ENCODE peak calls at places on chromosomes 1 and 21, in ten cellular contexts. One of them, this sample, is unnamed.

GRCh38 chr1:32933742-32934322 is 30.8 kb downstream of the RNF19B start:
- DNase-seq in stimulated activated effector memory CD8-positive, alpha-beta T cell treated with anti-CD3 and anti-CD28 coated beads, Interleukin-12 subunit alpha, Interleukin-12 subunit beta, amount 100 ng/mL, for 72 hours: no peak
- DNase-seq in AG09319: no peak
- DNase-seq in heart left ventricle: no peak
- DNase-seq in putamen: no peak
- DNase-seq in stimulated activated CD4-positive, alpha-beta T cell treated with anti-CD3 and anti-CD28 coated beads, TNF-alpha, amount 100 ng/mL, for 4 hours: no peak
- DNase-seq in GM04504: no peak
- DNase-seq in lung: no peak
- DNase-seq in NCI-H524: no peak
- DNase-seq in RPMI8226: no peak
- DNase-seq in this sample: no peak

GRCh38 chr1:31742462-31743212 is 21.5 kb downstream of the ADGRB2 start:
- DNase-seq in stimulated activated effector memory CD8-positive, alpha-beta T cell treated with anti-CD3 and anti-CD28 coated beads, Interleukin-12 subunit alpha, Interleukin-12 subunit beta, amount 100 ng/mL, for 72 hours: no peak
- DNase-seq in AG09319: no peak
- DNase-seq in heart left ventricle: no peak
- DNase-seq in putamen: no peak
- DNase-seq in stimulated activated CD4-positive, alpha-beta T cell treated with anti-CD3 and anti-CD28 coated beads, TNF-alpha, amount 100 ng/mL, for 4 hours: no peak
- DNase-seq in GM04504: no peak
- DNase-seq in lung: no peak
- DNase-seq in NCI-H524: no peak
- DNase-seq in RPMI8226: no peak
- DNase-seq in this sample: no peak

GRCh38 chr1:150979723-150980056 is 2.4 kb upstream of the ANXA9 start:
- DNase-seq in stimulated activated effector memory CD8-positive, alpha-beta T cell treated with anti-CD3 and anti-CD28 coated beads, Interleukin-12 subunit alpha, Interleukin-12 subunit beta, amount 100 ng/mL, for 72 hours: no peak
- DNase-seq in AG09319: no peak
- DNase-seq in heart left ventricle: no peak
- DNase-seq in putamen: no peak
- DNase-seq in stimulated activated CD4-positive, alpha-beta T cell treated with anti-CD3 and anti-CD28 coated beads, TNF-alpha, amount 100 ng/mL, for 4 hours: no peak
- DNase-seq in GM04504: no peak
- DNase-seq in lung: no peak
- DNase-seq in NCI-H524: no peak
- DNase-seq in RPMI8226: no peak
- DNase-seq in this sample: no peak

GRCh38 chr1:13682443-13682842 is 17.5 kb upstream of the PRDM2 start:
- DNase-seq in stimulated activated effector memory CD8-positive, alpha-beta T cell treated with anti-CD3 and anti-CD28 coated beads, Interleukin-12 subunit alpha, Interleukin-12 subunit beta, amount 100 ng/mL, for 72 hours: no peak
- DNase-seq in AG09319: no peak
- DNase-seq in heart left ventricle: no peak
- DNase-seq in putamen: no peak
- DNase-seq in stimulated activated CD4-positive, alpha-beta T cell treated with anti-CD3 and anti-CD28 coated beads, TNF-alpha, amount 100 ng/mL, for 4 hours: no peak
- DNase-seq in GM04504: no peak
- DNase-seq in lung: no peak
- DNase-seq in NCI-H524: peak
- DNase-seq in RPMI8226: no peak
- DNase-seq in this sample: no peak

GRCh38 chr1:31010081-31010989 is 55.2 kb downstream of the PUM1 start:
- DNase-seq in stimulated activated effector memory CD8-positive, alpha-beta T cell treated with anti-CD3 and anti-CD28 coated beads, Interleukin-12 subunit alpha, Interleukin-12 subunit beta, amount 100 ng/mL, for 72 hours: peak
- DNase-seq in AG09319: no peak
- DNase-seq in heart left ventricle: no peak
- DNase-seq in putamen: no peak
- DNase-seq in stimulated activated CD4-positive, alpha-beta T cell treated with anti-CD3 and anti-CD28 coated beads, TNF-alpha, amount 100 ng/mL, for 4 hours: no peak
- DNase-seq in GM04504: no peak
- DNase-seq in lung: no peak
- DNase-seq in NCI-H524: peak
- DNase-seq in RPMI8226: no peak
- DNase-seq in this sample: no peak

GRCh38 chr1:11719313-11720032 is 16.5 kb upstream of the AGTRAP start:
- DNase-seq in stimulated activated effector memory CD8-positive, alpha-beta T cell treated with anti-CD3 and anti-CD28 coated beads, Interleukin-12 subunit alpha, Interleukin-12 subunit beta, amount 100 ng/mL, for 72 hours: peak
- DNase-seq in AG09319: no peak
- DNase-seq in heart left ventricle: peak
- DNase-seq in putamen: peak
- DNase-seq in stimulated activated CD4-positive, alpha-beta T cell treated with anti-CD3 and anti-CD28 coated beads, TNF-alpha, amount 100 ng/mL, for 4 hours: peak
- DNase-seq in GM04504: no peak
- DNase-seq in lung: peak
- DNase-seq in NCI-H524: peak
- DNase-seq in RPMI8226: peak
- DNase-seq in this sample: peak

GRCh38 chr1:234504969-234505773 is 26.2 kb upstream of the TARBP1 start:
- DNase-seq in stimulated activated effector memory CD8-positive, alpha-beta T cell treated with anti-CD3 and anti-CD28 coated beads, Interleukin-12 subunit alpha, Interleukin-12 subunit beta, amount 100 ng/mL, for 72 hours: no peak
- DNase-seq in AG09319: no peak
- DNase-seq in heart left ventricle: no peak
- DNase-seq in putamen: no peak
- DNase-seq in stimulated activated CD4-positive, alpha-beta T cell treated with anti-CD3 and anti-CD28 coated beads, TNF-alpha, amount 100 ng/mL, for 4 hours: no peak
- DNase-seq in GM04504: no peak
- DNase-seq in lung: no peak
- DNase-seq in NCI-H524: no peak
- DNase-seq in RPMI8226: no peak
- DNase-seq in this sample: no peak

GRCh38 chr1:198529414-198529813 is 11.1 kb downstream of the ATP6V1G3 start:
- DNase-seq in stimulated activated effector memory CD8-positive, alpha-beta T cell treated with anti-CD3 and anti-CD28 coated beads, Interleukin-12 subunit alpha, Interleukin-12 subunit beta, amount 100 ng/mL, for 72 hours: no peak
- DNase-seq in AG09319: peak
- DNase-seq in heart left ventricle: no peak
- DNase-seq in putamen: no peak
- DNase-seq in stimulated activated CD4-positive, alpha-beta T cell treated with anti-CD3 and anti-CD28 coated beads, TNF-alpha, amount 100 ng/mL, for 4 hours: no peak
- DNase-seq in GM04504: peak
- DNase-seq in lung: no peak
- DNase-seq in NCI-H524: peak
- DNase-seq in RPMI8226: peak
- DNase-seq in this sample: peak

GRCh38 chr1:220711086-220711809 is 21.1 kb downstream of the C1orf115 start:
- DNase-seq in stimulated activated effector memory CD8-positive, alpha-beta T cell treated with anti-CD3 and anti-CD28 coated beads, Interleukin-12 subunit alpha, Interleukin-12 subunit beta, amount 100 ng/mL, for 72 hours: peak
- DNase-seq in AG09319: no peak
- DNase-seq in heart left ventricle: no peak
- DNase-seq in putamen: no peak
- DNase-seq in stimulated activated CD4-positive, alpha-beta T cell treated with anti-CD3 and anti-CD28 coated beads, TNF-alpha, amount 100 ng/mL, for 4 hours: no peak
- DNase-seq in GM04504: no peak
- DNase-seq in lung: no peak
- DNase-seq in NCI-H524: no peak
- DNase-seq in RPMI8226: peak
- DNase-seq in this sample: no peak

GRCh38 chr1:108199231-108199657 is 899 bp downstream of the SLC25A24 start:
- DNase-seq in stimulated activated effector memory CD8-positive, alpha-beta T cell treated with anti-CD3 and anti-CD28 coated beads, Interleukin-12 subunit alpha, Interleukin-12 subunit beta, amount 100 ng/mL, for 72 hours: no peak
- DNase-seq in AG09319: no peak
- DNase-seq in heart left ventricle: peak
- DNase-seq in putamen: no peak
- DNase-seq in stimulated activated CD4-positive, alpha-beta T cell treated with anti-CD3 and anti-CD28 coated beads, TNF-alpha, amount 100 ng/mL, for 4 hours: no peak
- DNase-seq in GM04504: peak
- DNase-seq in lung: no peak
- DNase-seq in NCI-H524: peak
- DNase-seq in RPMI8226: peak
- DNase-seq in this sample: peak

GRCh38 chr1:31751822-31752241 is 12.3 kb downstream of the ADGRB2 start:
- DNase-seq in stimulated activated effector memory CD8-positive, alpha-beta T cell treated with anti-CD3 and anti-CD28 coated beads, Interleukin-12 subunit alpha, Interleukin-12 subunit beta, amount 100 ng/mL, for 72 hours: no peak
- DNase-seq in AG09319: no peak
- DNase-seq in heart left ventricle: no peak
- DNase-seq in putamen: no peak
- DNase-seq in stimulated activated CD4-positive, alpha-beta T cell treated with anti-CD3 and anti-CD28 coated beads, TNF-alpha, amount 100 ng/mL, for 4 hours: no peak
- DNase-seq in GM04504: no peak
- DNase-seq in lung: no peak
- DNase-seq in NCI-H524: no peak
- DNase-seq in RPMI8226: peak
- DNase-seq in this sample: no peak

GRCh38 chr1:183210678-183211077 is 24.6 kb downstream of the LAMC2 start:
- DNase-seq in stimulated activated effector memory CD8-positive, alpha-beta T cell treated with anti-CD3 and anti-CD28 coated beads, Interleukin-12 subunit alpha, Interleukin-12 subunit beta, amount 100 ng/mL, for 72 hours: no peak
- DNase-seq in AG09319: no peak
- DNase-seq in heart left ventricle: no peak
- DNase-seq in putamen: no peak
- DNase-seq in stimulated activated CD4-positive, alpha-beta T cell treated with anti-CD3 and anti-CD28 coated beads, TNF-alpha, amount 100 ng/mL, for 4 hours: no peak
- DNase-seq in GM04504: no peak
- DNase-seq in lung: no peak
- DNase-seq in NCI-H524: peak
- DNase-seq in RPMI8226: no peak
- DNase-seq in this sample: no peak

GRCh38 chr1:115980998-115981993 is 5.0 kb downstream of the SLC22A15 start:
- DNase-seq in stimulated activated effector memory CD8-positive, alpha-beta T cell treated with anti-CD3 and anti-CD28 coated beads, Interleukin-12 subunit alpha, Interleukin-12 subunit beta, amount 100 ng/mL, for 72 hours: peak
- DNase-seq in AG09319: peak
- DNase-seq in heart left ventricle: no peak
- DNase-seq in putamen: peak
- DNase-seq in stimulated activated CD4-positive, alpha-beta T cell treated with anti-CD3 and anti-CD28 coated beads, TNF-alpha, amount 100 ng/mL, for 4 hours: no peak
- DNase-seq in GM04504: no peak
- DNase-seq in lung: no peak
- DNase-seq in NCI-H524: peak
- DNase-seq in RPMI8226: peak
- DNase-seq in this sample: peak

GRCh38 chr21:42202321-42202720 is 16.6 kb upstream of the ABCG1 start:
- DNase-seq in stimulated activated effector memory CD8-positive, alpha-beta T cell treated with anti-CD3 and anti-CD28 coated beads, Interleukin-12 subunit alpha, Interleukin-12 subunit beta, amount 100 ng/mL, for 72 hours: peak
- DNase-seq in AG09319: no peak
- DNase-seq in heart left ventricle: no peak
- DNase-seq in putamen: peak
- DNase-seq in stimulated activated CD4-positive, alpha-beta T cell treated with anti-CD3 and anti-CD28 coated beads, TNF-alpha, amount 100 ng/mL, for 4 hours: no peak
- DNase-seq in GM04504: no peak
- DNase-seq in lung: no peak
- DNase-seq in NCI-H524: no peak
- DNase-seq in RPMI8226: no peak
- DNase-seq in this sample: no peak

GRCh38 chr21:25186278-25186677 is 421.0 kb downstream of the MRPL39 start:
- DNase-seq in stimulated activated effector memory CD8-positive, alpha-beta T cell treated with anti-CD3 and anti-CD28 coated beads, Interleukin-12 subunit alpha, Interleukin-12 subunit beta, amount 100 ng/mL, for 72 hours: no peak
- DNase-seq in AG09319: no peak
- DNase-seq in heart left ventricle: no peak
- DNase-seq in putamen: no peak
- DNase-seq in stimulated activated CD4-positive, alpha-beta T cell treated with anti-CD3 and anti-CD28 coated beads, TNF-alpha, amount 100 ng/mL, for 4 hours: no peak
- DNase-seq in GM04504: no peak
- DNase-seq in lung: no peak
- DNase-seq in NCI-H524: no peak
- DNase-seq in RPMI8226: no peak
- DNase-seq in this sample: no peak

GRCh38 chr21:23130308-23130707 is 2132.1 kb downstream of the NCAM2 start:
- DNase-seq in stimulated activated effector memory CD8-positive, alpha-beta T cell treated with anti-CD3 and anti-CD28 coated beads, Interleukin-12 subunit alpha, Interleukin-12 subunit beta, amount 100 ng/mL, for 72 hours: no peak
- DNase-seq in AG09319: no peak
- DNase-seq in heart left ventricle: no peak
- DNase-seq in putamen: no peak
- DNase-seq in stimulated activated CD4-positive, alpha-beta T cell treated with anti-CD3 and anti-CD28 coated beads, TNF-alpha, amount 100 ng/mL, for 4 hours: no peak
- DNase-seq in GM04504: no peak
- DNase-seq in lung: no peak
- DNase-seq in NCI-H524: no peak
- DNase-seq in RPMI8226: no peak
- DNase-seq in this sample: no peak

GRCh38 chr1:54610048-54610447 is 13.3 kb downstream of the FAM151A start:
- DNase-seq in stimulated activated effector memory CD8-positive, alpha-beta T cell treated with anti-CD3 and anti-CD28 coated beads, Interleukin-12 subunit alpha, Interleukin-12 subunit beta, amount 100 ng/mL, for 72 hours: no peak
- DNase-seq in AG09319: no peak
- DNase-seq in heart left ventricle: no peak
- DNase-seq in putamen: no peak
- DNase-seq in stimulated activated CD4-positive, alpha-beta T cell treated with anti-CD3 and anti-CD28 coated beads, TNF-alpha, amount 100 ng/mL, for 4 hours: no peak
- DNase-seq in GM04504: no peak
- DNase-seq in lung: no peak
- DNase-seq in NCI-H524: no peak
- DNase-seq in RPMI8226: no peak
- DNase-seq in this sample: no peak

GRCh38 chr1:160045653-160046052 is 13.9 kb upstream of the PIGM start:
- DNase-seq in stimulated activated effector memory CD8-positive, alpha-beta T cell treated with anti-CD3 and anti-CD28 coated beads, Interleukin-12 subunit alpha, Interleukin-12 subunit beta, amount 100 ng/mL, for 72 hours: no peak
- DNase-seq in AG09319: no peak
- DNase-seq in heart left ventricle: no peak
- DNase-seq in putamen: no peak
- DNase-seq in stimulated activated CD4-positive, alpha-beta T cell treated with anti-CD3 and anti-CD28 coated beads, TNF-alpha, amount 100 ng/mL, for 4 hours: no peak
- DNase-seq in GM04504: no peak
- DNase-seq in lung: no peak
- DNase-seq in NCI-H524: no peak
- DNase-seq in RPMI8226: no peak
- DNase-seq in this sample: no peak

GRCh38 chr1:235597867-235598553 is 51.6 kb downstream of the GNG4 start:
- DNase-seq in stimulated activated effector memory CD8-positive, alpha-beta T cell treated with anti-CD3 and anti-CD28 coated beads, Interleukin-12 subunit alpha, Interleukin-12 subunit beta, amount 100 ng/mL, for 72 hours: no peak
- DNase-seq in AG09319: no peak
- DNase-seq in heart left ventricle: no peak
- DNase-seq in putamen: no peak
- DNase-seq in stimulated activated CD4-positive, alpha-beta T cell treated with anti-CD3 and anti-CD28 coated beads, TNF-alpha, amount 100 ng/mL, for 4 hours: no peak
- DNase-seq in GM04504: peak
- DNase-seq in lung: no peak
- DNase-seq in NCI-H524: peak
- DNase-seq in RPMI8226: peak
- DNase-seq in this sample: peak

GRCh38 chr1:67892451-67893125 is 59.3 kb upstream of the GNG12 start:
- DNase-seq in stimulated activated effector memory CD8-positive, alpha-beta T cell treated with anti-CD3 and anti-CD28 coated beads, Interleukin-12 subunit alpha, Interleukin-12 subunit beta, amount 100 ng/mL, for 72 hours: no peak
- DNase-seq in AG09319: no peak
- DNase-seq in heart left ventricle: no peak
- DNase-seq in putamen: no peak
- DNase-seq in stimulated activated CD4-positive, alpha-beta T cell treated with anti-CD3 and anti-CD28 coated beads, TNF-alpha, amount 100 ng/mL, for 4 hours: no peak
- DNase-seq in GM04504: no peak
- DNase-seq in lung: no peak
- DNase-seq in NCI-H524: no peak
- DNase-seq in RPMI8226: no peak
- DNase-seq in this sample: no peak

GRCh38 chr1:207826557-207827487 is 75.0 kb downstream of the CD46 start:
- DNase-seq in stimulated activated effector memory CD8-positive, alpha-beta T cell treated with anti-CD3 and anti-CD28 coated beads, Interleukin-12 subunit alpha, Interleukin-12 subunit beta, amount 100 ng/mL, for 72 hours: no peak
- DNase-seq in AG09319: no peak
- DNase-seq in heart left ventricle: no peak
- DNase-seq in putamen: no peak
- DNase-seq in stimulated activated CD4-positive, alpha-beta T cell treated with anti-CD3 and anti-CD28 coated beads, TNF-alpha, amount 100 ng/mL, for 4 hours: no peak
- DNase-seq in GM04504: no peak
- DNase-seq in lung: peak
- DNase-seq in NCI-H524: no peak
- DNase-seq in RPMI8226: no peak
- DNase-seq in this sample: no peak

GRCh38 chr1:248585266-248585665 is 10.7 kb upstream of the OR2T34 start:
- DNase-seq in stimulated activated effector memory CD8-positive, alpha-beta T cell treated with anti-CD3 and anti-CD28 coated beads, Interleukin-12 subunit alpha, Interleukin-12 subunit beta, amount 100 ng/mL, for 72 hours: no peak
- DNase-seq in AG09319: no peak
- DNase-seq in heart left ventricle: no peak
- DNase-seq in putamen: no peak
- DNase-seq in stimulated activated CD4-positive, alpha-beta T cell treated with anti-CD3 and anti-CD28 coated beads, TNF-alpha, amount 100 ng/mL, for 4 hours: no peak
- DNase-seq in GM04504: no peak
- DNase-seq in lung: no peak
- DNase-seq in NCI-H524: no peak
- DNase-seq in RPMI8226: no peak
- DNase-seq in this sample: no peak

GRCh38 chr1:210722410-210723081 is 393.8 kb downstream of the HHAT start:
- DNase-seq in stimulated activated effector memory CD8-positive, alpha-beta T cell treated with anti-CD3 and anti-CD28 coated beads, Interleukin-12 subunit alpha, Interleukin-12 subunit beta, amount 100 ng/mL, for 72 hours: no peak
- DNase-seq in AG09319: no peak
- DNase-seq in heart left ventricle: no peak
- DNase-seq in putamen: no peak
- DNase-seq in stimulated activated CD4-positive, alpha-beta T cell treated with anti-CD3 and anti-CD28 coated beads, TNF-alpha, amount 100 ng/mL, for 4 hours: no peak
- DNase-seq in GM04504: no peak
- DNase-seq in lung: no peak
- DNase-seq in NCI-H524: no peak
- DNase-seq in RPMI8226: no peak
- DNase-seq in this sample: no peak

GRCh38 chr1:5895446-5896406 is 96.5 kb downstream of the NPHP4 start:
- DNase-seq in stimulated activated effector memory CD8-positive, alpha-beta T cell treated with anti-CD3 and anti-CD28 coated beads, Interleukin-12 subunit alpha, Interleukin-12 subunit beta, amount 100 ng/mL, for 72 hours: no peak
- DNase-seq in AG09319: no peak
- DNase-seq in heart left ventricle: no peak
- DNase-seq in putamen: no peak
- DNase-seq in stimulated activated CD4-positive, alpha-beta T cell treated with anti-CD3 and anti-CD28 coated beads, TNF-alpha, amount 100 ng/mL, for 4 hours: no peak
- DNase-seq in GM04504: no peak
- DNase-seq in lung: no peak
- DNase-seq in NCI-H524: no peak
- DNase-seq in RPMI8226: no peak
- DNase-seq in this sample: no peak

GRCh38 chr1:62688687-62689085 is 500 bp upstream of the DOCK7 start:
- DNase-seq in stimulated activated effector memory CD8-positive, alpha-beta T cell treated with anti-CD3 and anti-CD28 coated beads, Interleukin-12 subunit alpha, Interleukin-12 subunit beta, amount 100 ng/mL, for 72 hours: no peak
- DNase-seq in AG09319: no peak
- DNase-seq in heart left ventricle: no peak
- DNase-seq in putamen: no peak
- DNase-seq in stimulated activated CD4-positive, alpha-beta T cell treated with anti-CD3 and anti-CD28 coated beads, TNF-alpha, amount 100 ng/mL, for 4 hours: no peak
- DNase-seq in GM04504: no peak
- DNase-seq in lung: no peak
- DNase-seq in NCI-H524: peak
- DNase-seq in RPMI8226: peak
- DNase-seq in this sample: no peak

GRCh38 chr1:225919906-225920305 is 4.1 kb downstream of the PYCR2 start:
- DNase-seq in stimulated activated effector memory CD8-positive, alpha-beta T cell treated with anti-CD3 and anti-CD28 coated beads, Interleukin-12 subunit alpha, Interleukin-12 subunit beta, amount 100 ng/mL, for 72 hours: no peak
- DNase-seq in AG09319: peak
- DNase-seq in heart left ventricle: peak
- DNase-seq in putamen: peak
- DNase-seq in stimulated activated CD4-positive, alpha-beta T cell treated with anti-CD3 and anti-CD28 coated beads, TNF-alpha, amount 100 ng/mL, for 4 hours: no peak
- DNase-seq in GM04504: peak
- DNase-seq in lung: peak
- DNase-seq in NCI-H524: no peak
- DNase-seq in RPMI8226: peak
- DNase-seq in this sample: no peak

GRCh38 chr1:153526132-153526543 is 9.7 kb downstream of the S100A6 start:
- DNase-seq in stimulated activated effector memory CD8-positive, alpha-beta T cell treated with anti-CD3 and anti-CD28 coated beads, Interleukin-12 subunit alpha, Interleukin-12 subunit beta, amount 100 ng/mL, for 72 hours: no peak
- DNase-seq in AG09319: no peak
- DNase-seq in heart left ventricle: no peak
- DNase-seq in putamen: no peak
- DNase-seq in stimulated activated CD4-positive, alpha-beta T cell treated with anti-CD3 and anti-CD28 coated beads, TNF-alpha, amount 100 ng/mL, for 4 hours: no peak
- DNase-seq in GM04504: no peak
- DNase-seq in lung: no peak
- DNase-seq in NCI-H524: peak
- DNase-seq in RPMI8226: no peak
- DNase-seq in this sample: no peak

GRCh38 chr1:232179896-232180760 is 449.8 kb downstream of the SIPA1L2 start:
- DNase-seq in stimulated activated effector memory CD8-positive, alpha-beta T cell treated with anti-CD3 and anti-CD28 coated beads, Interleukin-12 subunit alpha, Interleukin-12 subunit beta, amount 100 ng/mL, for 72 hours: no peak
- DNase-seq in AG09319: no peak
- DNase-seq in heart left ventricle: no peak
- DNase-seq in putamen: no peak
- DNase-seq in stimulated activated CD4-positive, alpha-beta T cell treated with anti-CD3 and anti-CD28 coated beads, TNF-alpha, amount 100 ng/mL, for 4 hours: no peak
- DNase-seq in GM04504: no peak
- DNase-seq in lung: no peak
- DNase-seq in NCI-H524: no peak
- DNase-seq in RPMI8226: peak
- DNase-seq in this sample: no peak

This sample was measured in hepatic stellate cell.